ENCODE peak calls at places on chromosomes 3 and 15, in ten cellular contexts. S is small intestine, W is cardiac muscle cell, N is substantia nigra, H is RWPE1, I is H9, O is right atrium auricular region, R is psoas muscle, C is brain microvascular endothelial cell, V is PC-3. G is an unnamed sample.

GRCh38 chr3:190692256-190692655 is 170.2 kb downstream of the GMNC start:
- DNase-seq in H (no peak), C (no peak), I (no peak), W (no peak), R (no peak), N (no peak), V (no peak), O (no peak), S (no peak), G (peak; percentile 49)

GRCh38 chr15:52733696-52734255 is 54.6 kb upstream of the ATOSA start:
- DNase-seq in N (no peak), W (no peak), R (peak; percentile 57), S (no peak), O (no peak), I (no peak), C (no peak), V (no peak), H (no peak), G (no peak)

GRCh38 chr3:5002174-5002870 is 23.1 kb downstream of the BHLHE40 start:
- DNase-seq in S (no peak), N (no peak), V (no peak), W (no peak), R (no peak), I (no peak), O (no peak), C (no peak), H (no peak), G (no peak)

GRCh38 chr3:158768881-158769518 is 32.9 kb upstream of the MFSD1 start:
- DNase-seq in I (no peak), C (peak; percentile 94), S (peak; percentile 9), V (peak; percentile 85), W (peak; percentile 97), N (no peak), H (peak; percentile 43), O (no peak), R (no peak), G (no peak)

GRCh38 chr15:65801229-65801813 is 9.2 kb upstream of the DENND4A start:
- DNase-seq in V (no peak), C (no peak), R (no peak), H (no peak), W (no peak), S (no peak), N (no peak), I (no peak), O (no peak), G (no peak)

GRCh38 chr3:142180761-142181362 is 31.5 kb upstream of the TFDP2 start:
- DNase-seq in V (peak; percentile 37), W (peak; percentile 68), R (no peak), N (peak; percentile 3), S (peak; percentile 33), C (peak; percentile 33), H (peak; percentile 21), I (peak; percentile 40), O (no peak), G (peak; percentile 64)

GRCh38 chr15:31464216-31465082 is 137.8 kb downstream of the KLF13 start:
- DNase-seq in O (peak; percentile 54), V (no peak), R (no peak), N (no peak), W (no peak), C (no peak), I (no peak), H (no peak), S (no peak), G (no peak)

GRCh38 chr3:102195198-102195948 is 239.4 kb upstream of the ZPLD1 start:
- DNase-seq in S (peak; percentile 81), C (no peak), O (no peak), N (no peak), W (no peak), V (peak; percentile 74), I (no peak), H (peak; percentile 76), R (no peak), G (no peak)

GRCh38 chr3:45412731-45413130 is 24.4 kb downstream of the LARS2 start:
- DNase-seq in C (no peak), O (no peak), N (no peak), R (no peak), V (no peak), W (no peak), H (no peak), I (no peak), S (peak; percentile 31), G (no peak)

GRCh38 chr15:76823903-76824302 is 81.2 kb downstream of the SCAPER start:
- DNase-seq in S (no peak), R (no peak), C (no peak), H (no peak), V (no peak), I (no peak), W (no peak), O (no peak), N (no peak), G (no peak)

GRCh38 chr3:50166309-50167019 is 11.3 kb downstream of the SEMA3F start:
- DNase-seq in R (no peak), O (no peak), W (no peak), H (no peak), V (peak; percentile 58), N (no peak), S (no peak), I (no peak), C (no peak), G (no peak)
- H3K27ac ChIP-seq in R (peak overlapping the region; percentile 69), O (peak overlapping the region; percentile 62), W (peak overlapping the region; percentile 48), H (peak overlapping the region; percentile 99), V (peak overlapping the region; percentile 99), N (no peak overlapping the region), S (peak overlapping the region; percentile 76), I (no peak overlapping the region), C (no peak overlapping the region), G (no peak overlapping the region)

DNA sequence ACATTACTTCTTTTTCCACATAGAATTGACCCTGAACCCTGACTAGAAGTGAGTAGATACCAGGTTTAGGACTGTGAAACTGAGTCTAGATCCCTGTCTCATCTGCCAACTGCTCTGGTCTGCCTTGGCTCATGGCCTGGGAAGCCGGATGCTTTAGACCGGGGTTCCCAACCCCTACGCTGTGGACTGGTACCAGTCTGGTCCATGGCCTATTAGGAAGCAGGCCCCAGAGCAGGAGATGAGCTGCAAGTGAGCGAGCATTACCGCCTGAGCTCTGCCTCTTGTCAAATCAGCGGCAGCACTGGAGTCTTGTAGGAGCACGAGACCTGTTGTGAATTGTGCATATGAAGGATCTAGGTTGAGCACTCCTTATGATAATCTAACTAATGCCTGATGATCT is 734.2 kb downstream of the AGBL1 start:
- DNase-seq in I (no peak), C (no peak), O (no peak), V (no peak), W (no peak), S (no peak), N (no peak), H (no peak), R (no peak), G (no peak)
- H3K27ac ChIP-seq in I (no peak overlapping the region), C (no peak overlapping the region), O (no peak overlapping the region), V (no peak overlapping the region), W (no peak overlapping the region), S (no peak overlapping the region), N (no peak overlapping the region), H (no peak overlapping the region), R (no peak overlapping the region), G (no peak overlapping the region)

GRCh38 chr15:33142708-33143107 is 51.8 kb downstream of the FMN1 start:
- DNase-seq in S (peak; percentile 88), N (no peak), V (no peak), R (no peak), O (no peak), H (no peak), W (no peak), I (no peak), C (no peak), G (no peak)

GRCh38 chr15:33149919-33150318 is 44.6 kb downstream of the FMN1 start:
- DNase-seq in O (no peak), I (no peak), N (no peak), W (no peak), C (no peak), S (no peak), R (no peak), V (peak; percentile 60), H (no peak), G (no peak)

GRCh38 chr15:33146051-33146450 is 48.5 kb downstream of the FMN1 start:
- DNase-seq in C (no peak), H (no peak), N (no peak), S (no peak), R (no peak), O (no peak), I (no peak), W (no peak), V (no peak), G (no peak)

GRCh38 chr15:33148129-33148850 is 46.2 kb downstream of the FMN1 start:
- DNase-seq in R (no peak), W (no peak), V (no peak), C (no peak), O (no peak), H (no peak), N (no peak), I (no peak), S (no peak), G (no peak)

DNA sequence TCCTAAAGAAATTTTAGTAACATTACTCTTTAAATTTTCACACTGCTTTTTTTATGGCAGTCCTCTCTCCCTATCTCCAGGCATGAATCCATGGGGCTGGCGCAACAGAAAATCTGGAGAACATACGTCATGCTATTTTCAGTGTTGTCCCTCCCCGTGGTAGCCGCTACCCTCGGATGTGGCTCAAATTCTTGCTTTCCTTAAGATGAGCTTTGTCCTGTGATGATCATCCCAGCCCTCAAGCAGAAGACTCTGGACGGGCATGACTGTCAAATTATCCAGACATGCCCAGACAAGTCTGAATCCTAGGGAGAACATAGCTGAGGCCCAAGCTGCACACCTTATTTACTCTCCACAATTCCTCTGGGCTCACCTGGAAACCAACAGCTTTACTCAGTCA is 49.1 kb downstream of the FMN1 start:
- DNase-seq in H (peak; percentile 87), I (no peak), C (no peak), S (no peak), W (no peak), N (no peak), R (no peak), V (no peak), O (no peak), G (no peak)
- H3K27ac ChIP-seq in H (no peak overlapping the region), I (no peak overlapping the region), C (no peak overlapping the region), S (no peak overlapping the region), W (no peak overlapping the region), N (no peak overlapping the region), R (no peak overlapping the region), V (no peak overlapping the region), O (no peak overlapping the region), G (no peak overlapping the region)

GRCh38 chr15:61762682-61763081 is 297.6 kb downstream of the VPS13C start:
- DNase-seq in I (no peak), O (no peak), H (no peak), C (no peak), V (no peak), R (no peak), W (no peak), N (no peak), S (no peak), G (no peak)

GRCh38 chr15:61764141-61764540 is 296.1 kb downstream of the VPS13C start:
- DNase-seq in W (no peak), S (no peak), H (no peak), N (no peak), V (no peak), R (no peak), C (no peak), I (no peak), O (no peak), G (no peak)

GRCh38 chr15:61768131-61768530 is 292.1 kb downstream of the VPS13C start:
- DNase-seq in H (peak; percentile 10), N (no peak), V (no peak), W (no peak), R (no peak), C (no peak), S (no peak), I (no peak), O (no peak), G (no peak)

GRCh38 chr15:61769557-61769956 is 290.7 kb downstream of the VPS13C start:
- DNase-seq in C (no peak), S (no peak), I (no peak), N (no peak), R (no peak), W (no peak), V (no peak), H (no peak), O (no peak), G (no peak)

GRCh38 chr15:61764981-61765380 is 295.3 kb downstream of the VPS13C start:
- DNase-seq in V (no peak), O (no peak), W (no peak), I (no peak), H (no peak), N (no peak), R (no peak), S (no peak), C (no peak), G (no peak)
- H3K27ac ChIP-seq in V (no peak overlapping the region), O (no peak overlapping the region), W (no peak overlapping the region), I (no peak overlapping the region), H (no peak overlapping the region), N (no peak overlapping the region), R (no peak overlapping the region), S (no peak overlapping the region), C (no peak overlapping the region), G (no peak overlapping the region)

G was measured in A673.